ENCODE peak calls at places on chromosomes 1 and 21, in five cellular contexts. N is PC-9, A is tibial nerve, Q is OCI-LY7, T is SK-N-SH. C is an unnamed sample.

GRCh38 chr21:16455978-16456377 is 726.2 kb downstream of the USP25 start:
- DNase-seq in N (no peak), A (no peak), Q (no peak), T (no peak), C (no peak)

GRCh38 chr1:201714542-201715276 is 114.2 kb upstream of the IPO9 start:
- DNase-seq in N (peak; percentile 89), A (peak; percentile 73), Q (no peak), T (no peak), C (peak; percentile 95)

GRCh38 chr1:186982116-186982515 is 153.4 kb downstream of the PLA2G4A start:
- DNase-seq in N (no peak), A (no peak), Q (no peak), T (no peak), C (no peak)

GRCh38 chr1:224124220-224124619 is 10.3 kb downstream of the FBXO28 start:
- DNase-seq in N (no peak), A (no peak), Q (no peak), T (no peak), C (no peak)

GRCh38 chr1:236143104-236143948 is 987 bp downstream of the GPR137B start:
- DNase-seq in N (no peak), A (no peak), Q (no peak), T (peak; percentile 70), C (no peak)

GRCh38 chr1:152148991-152149390 is 10.0 kb downstream of the RPTN start:
- DNase-seq in N (no peak), A (no peak), Q (no peak), T (no peak), C (no peak)

GRCh38 chr1:243409284-243409683 is 153.4 kb downstream of the SDCCAG8 start:
- DNase-seq in N (no peak), A (no peak), Q (no peak), T (no peak), C (no peak)

GRCh38 chr1:20480261-20481157 is 5.5 kb downstream of the CAMK2N1 start:
- DNase-seq in N (no peak), A (no peak), Q (no peak), T (no peak), C (no peak)

GRCh38 chr1:199170711-199171110 is 531.9 kb downstream of the PTPRC start:
- DNase-seq in N (no peak), A (no peak), Q (no peak), T (no peak), C (no peak)

GRCh38 chr1:172383541-172383940 is 36.9 kb upstream of the C1orf105 start:
- DNase-seq in N (no peak), A (no peak), Q (no peak), T (no peak), C (no peak)

GRCh38 chr1:10693497-10694273 is 102.8 kb downstream of the CASZ1 start:
- DNase-seq in N (no peak), A (no peak), Q (peak; percentile 61), T (peak; percentile 74), C (no peak)

GRCh38 chr1:21900766-21901472 is 36.2 kb downstream of the HSPG2 start:
- DNase-seq in N (no peak), A (no peak), Q (no peak), T (no peak), C (no peak)

GRCh38 chr1:176803596-176803995 is 340.6 kb downstream of the PAPPA2 start:
- DNase-seq in N (no peak), A (no peak), Q (no peak), T (no peak), C (no peak)

GRCh38 chr1:236108027-236108648 is 34.2 kb upstream of the GPR137B start:
- DNase-seq in N (no peak), A (no peak), Q (no peak), T (no peak), C (no peak)

GRCh38 chr1:48572632-48573258 is 100.7 kb upstream of the SPATA6 start:
- DNase-seq in N (peak; percentile 15), A (peak; percentile 15), Q (peak; percentile 37), T (peak; percentile 80), C (no peak)

DNA sequence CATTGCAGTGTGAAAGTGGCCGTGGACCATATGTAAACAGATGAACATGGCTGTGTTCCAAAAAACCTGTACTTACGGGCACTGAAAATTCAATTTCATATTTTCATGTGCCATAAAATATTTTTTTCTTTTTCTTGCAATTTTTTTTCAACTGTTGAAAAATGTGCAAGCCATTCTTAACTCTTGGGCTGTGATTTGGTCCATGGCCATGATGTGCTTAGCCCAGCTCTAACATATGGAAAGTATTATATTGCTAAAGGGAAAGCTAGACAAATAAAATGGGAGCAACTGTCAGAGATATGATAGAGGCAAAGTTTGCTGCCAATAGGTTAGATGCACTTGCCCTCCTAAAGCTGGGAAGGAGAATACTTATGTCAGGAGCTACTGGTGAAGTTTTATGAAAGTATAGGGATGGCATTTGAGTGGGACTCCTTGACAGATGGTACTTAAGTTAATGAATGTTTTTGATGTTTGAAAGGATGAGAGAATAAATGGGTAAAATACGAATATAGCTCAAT is 240.3 kb downstream of the RYR2 start:
- DNase-seq in N (no peak), A (no peak), Q (no peak), T (peak; percentile 40), C (no peak)
- H3K4me1 ChIP-seq in N (no peaks in the 10 kb centered on the region), A (no peaks in the 10 kb centered on the region), Q (no peaks in the 10 kb centered on the region), T (peaks cover 11% of the 10 kb centered on the region), C (no peaks in the 10 kb centered on the region)

GRCh38 chr21:45818904-45819285 is 162.7 kb upstream of the COL6A1 start:
- DNase-seq in N (no peak), A (no peak), Q (no peak), T (no peak), C (no peak)

GRCh38 chr21:45821315-45822001 is 160.1 kb upstream of the COL6A1 start:
- DNase-seq in N (no peak), A (no peak), Q (no peak), T (peak; percentile 4), C (no peak)

GRCh38 chr21:45819478-45820170 is 161.9 kb upstream of the COL6A1 start:
- DNase-seq in N (no peak), A (no peak), Q (no peak), T (peak; percentile 83), C (no peak)

GRCh38 chr21:45822002-45822397 is 159.6 kb upstream of the COL6A1 start:
- DNase-seq in N (no peak), A (no peak), Q (no peak), T (no peak), C (no peak)

GRCh38 chr21:45820171-45821091 is 161.1 kb upstream of the COL6A1 start:
- DNase-seq in N (peak; percentile 68), A (peak; percentile 50), Q (peak; percentile 78), T (peak; percentile 93), C (no peak)
- H3K4me1 ChIP-seq in N (peaks cover 16% of the 10 kb centered on the region), A (no peaks in the 10 kb centered on the region), Q (peaks cover 8% of the 10 kb centered on the region), T (peaks cover 35% of the 10 kb centered on the region), C (peaks cover 3% of the 10 kb centered on the region)

GRCh38 chr21:42561742-42562141 is 48.1 kb downstream of the SLC37A1 start:
- DNase-seq in N (no peak), A (no peak), Q (peak; percentile 96), T (no peak), C (peak; percentile 44)
- H3K4me1 ChIP-seq in N (no peaks in the 10 kb centered on the region), A (no peaks in the 10 kb centered on the region), Q (peaks cover 59% of the 10 kb centered on the region), T (no peaks in the 10 kb centered on the region), C (no peaks in the 10 kb centered on the region)

GRCh38 chr1:91476538-91477217 is 24.0 kb upstream of the CDC7 start:
- DNase-seq in N (no peak), A (no peak), Q (no peak), T (no peak), C (no peak)

DNA sequence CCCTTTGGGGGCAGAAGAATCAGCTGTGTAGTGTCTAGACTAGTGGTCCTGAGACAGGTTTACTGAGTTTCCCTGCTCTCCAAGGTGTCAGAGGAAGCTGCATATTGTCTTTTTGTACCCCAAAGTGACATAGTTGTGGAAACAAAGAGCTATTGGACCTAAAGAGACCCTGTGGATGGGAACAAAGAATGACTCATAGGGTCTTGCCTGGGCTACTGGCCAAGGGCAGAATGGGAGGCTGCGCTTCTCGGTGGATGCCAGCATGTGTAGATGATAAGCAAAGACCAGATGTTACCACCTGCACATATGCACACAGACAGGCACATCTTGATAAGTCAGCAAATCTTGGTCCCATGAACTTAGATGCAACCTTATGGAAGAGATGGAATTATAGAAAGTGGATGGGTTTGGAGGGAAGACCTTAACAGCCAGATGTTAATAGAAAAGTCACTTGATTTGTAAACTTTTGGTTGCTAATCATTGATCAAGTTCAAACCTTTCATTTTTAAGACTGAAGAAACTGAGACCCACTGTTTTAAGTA is 21.9 kb upstream of the CDC7 start:
- DNase-seq in N (no peak), A (no peak), Q (no peak), T (no peak), C (no peak)
- H3K4me1 ChIP-seq in N (peaks cover 5% of the 10 kb centered on the region), A (no peaks in the 10 kb centered on the region), Q (no peaks in the 10 kb centered on the region), T (no peaks in the 10 kb centered on the region), C (no peaks in the 10 kb centered on the region)

DNA sequence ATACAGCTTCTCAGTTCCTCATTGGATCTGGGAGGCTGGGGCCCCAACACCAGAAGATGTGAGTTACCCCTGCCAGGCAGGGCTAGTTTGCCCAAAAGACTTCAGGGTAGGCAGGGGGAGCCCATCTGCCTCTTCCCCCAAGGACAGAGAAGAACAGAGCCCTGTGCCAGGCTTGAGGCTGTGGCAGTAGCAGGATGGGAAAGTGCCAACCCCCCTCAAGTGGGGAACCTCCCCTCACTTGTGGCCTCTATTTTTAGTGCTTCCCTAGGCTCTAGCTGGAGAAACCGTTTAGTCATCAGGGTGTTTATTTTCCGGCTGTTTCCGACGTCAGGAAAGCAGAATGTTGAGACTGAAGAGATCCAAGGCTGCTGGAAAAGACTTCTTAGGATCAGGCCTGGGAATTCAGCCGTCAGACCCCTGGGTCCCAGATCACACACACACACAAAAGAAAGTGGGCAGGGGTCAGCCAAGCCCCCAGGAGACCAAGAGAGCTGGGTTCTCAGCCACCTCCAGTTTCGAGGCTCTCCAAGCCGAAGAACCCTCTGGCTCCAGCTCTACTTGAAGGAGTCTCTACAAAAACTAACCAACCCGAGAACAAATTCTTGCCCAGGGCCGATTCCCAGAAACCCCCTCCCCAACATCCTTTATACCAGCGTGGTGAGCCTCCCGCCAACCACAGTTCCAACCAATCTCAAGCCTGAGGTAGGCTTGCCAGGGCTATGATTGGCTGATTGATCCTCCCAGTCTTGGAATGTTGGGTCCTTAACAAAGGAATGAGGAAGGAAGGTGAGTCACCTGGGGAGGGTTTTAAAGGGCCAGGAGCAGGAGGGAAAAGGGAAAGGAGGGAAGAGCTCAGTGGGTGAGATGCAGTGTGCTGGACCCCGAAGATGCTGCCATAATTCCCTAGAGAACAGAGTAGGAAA is 2.4 kb upstream of the MEF2D start:
- DNase-seq in N (peak; percentile 77), A (no peak), Q (peak; percentile 30), T (no peak), C (peak; percentile 88)
- H3K4me1 ChIP-seq in N (peaks cover 56% of the 10 kb centered on the region), A (peaks cover 35% of the 10 kb centered on the region), Q (peaks cover 65% of the 10 kb centered on the region), T (peaks cover 56% of the 10 kb centered on the region), C (peaks cover 64% of the 10 kb centered on the region)

DNA sequence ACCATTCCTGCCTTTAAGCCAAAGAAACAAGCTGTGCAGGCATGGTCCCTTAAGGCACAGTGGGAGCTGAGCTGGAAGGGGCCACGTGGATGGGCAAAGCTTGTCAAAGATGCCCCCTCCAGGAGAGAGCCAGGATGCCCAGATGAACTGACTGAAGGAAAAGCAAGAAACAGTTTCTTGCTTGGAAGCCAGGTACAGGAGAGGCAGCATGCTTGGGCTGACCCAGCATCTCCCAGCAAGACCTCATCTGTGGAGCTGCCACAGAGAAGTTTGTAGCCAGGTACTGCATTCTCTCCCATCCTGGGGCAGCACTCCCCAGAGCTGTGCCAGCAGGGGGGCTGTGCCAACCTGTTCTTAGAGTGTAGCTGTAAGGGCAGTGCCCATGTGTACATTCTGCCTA is 1.3 kb upstream of the SLC50A1 start:
- DNase-seq in N (no peak), A (no peak), Q (no peak), T (no peak), C (no peak)
- H3K4me1 ChIP-seq in N (peaks cover 60% of the 10 kb centered on the region), A (peaks cover 20% of the 10 kb centered on the region), Q (peaks cover 25% of the 10 kb centered on the region), T (peaks cover 50% of the 10 kb centered on the region), C (peaks cover 84% of the 10 kb centered on the region)

C was measured in suprapubic skin.